ENCODE peak calls at places on chromosome 15, in seven cellular contexts. I is NCI-H1436; S is putamen; Y is AML-193; E is choroid plexus epithelial cell; D is activated T-helper 9 cell treated with anti-CD3 and anti-CD28 coated beads, Interleukin-2, amount 50 U/mL, for 16 hours; P is psoas muscle. C is an unnamed sample.

GRCh38 chr15:43776101-43776717 is 557 bp downstream of the ELL3 start:
- DNase-seq in I (peak), S (no peak), Y (no peak), E (no peak), D (no peak), P (peak), C (no peak)

GRCh38 chr15:90557147-90557546 is 27.4 kb downstream of the CRTC3 start:
- DNase-seq in I (no peak), S (peak), Y (no peak), E (no peak), D (no peak), P (no peak), C (no peak)

GRCh38 chr15:51356983-51357382 is 15.5 kb downstream of the GLDN start:
- DNase-seq in I (no peak), S (no peak), Y (no peak), E (no peak), D (no peak), P (no peak), C (no peak)

GRCh38 chr15:62119224-62119925 is 45.7 kb downstream of the C2CD4B start:
- DNase-seq in I (no peak), S (no peak), Y (peak), E (peak), D (no peak), P (no peak), C (no peak)

GRCh38 chr15:69604050-69604378 is 151.4 kb downstream of the RPLP1 start:
- DNase-seq in I (no peak), S (no peak), Y (no peak), E (peak), D (no peak), P (no peak), C (no peak)

GRCh38 chr15:74340139-74340538 is 27.3 kb downstream of the CYP11A1 start:
- DNase-seq in I (no peak), S (no peak), Y (no peak), E (no peak), D (no peak), P (no peak), C (no peak)

GRCh38 chr15:31488437-31489204 is 162.0 kb downstream of the KLF13 start:
- DNase-seq in I (peak), S (peak), Y (peak), E (peak), D (no peak), P (peak), C (peak)

GRCh38 chr15:29815000-29815704 is 7.1 kb downstream of the TJP1 start:
- DNase-seq in I (no peak), S (no peak), Y (no peak), E (peak), D (no peak), P (no peak), C (no peak)

C was measured in NCI-H1694.